ENCODE peak calls at places on chromosomes 7 and 10, in five cellular contexts. X is neuronal stem cell, E is mesenchymal stem cell, V is H9, L is trophoblast cell. R is an unnamed sample.

GRCh38 chr10:6701289-6701688 is 121.2 kb upstream of the PRKCQ start:
- DNase-seq in X (no peak), E (no peak), V (peak), L (no peak), R (no peak)

GRCh38 chr10:82089327-82089726 is 214.3 kb downstream of the NRG3 start:
- DNase-seq in X (peak), E (no peak), V (peak), L (no peak), R (no peak)

GRCh38 chr10:78491812-78492211 is 458.1 kb downstream of the RPS24 start:
- DNase-seq in X (no peak), E (no peak), V (no peak), L (no peak), R (peak)

GRCh38 chr10:6108631-6109443 is 20.0 kb downstream of the RBM17 start:
- DNase-seq in X (no peak), E (peak), V (peak), L (no peak), R (peak)

GRCh38 chr7:64874114-64874513 is 29.0 kb upstream of the ZNF273 start:
- DNase-seq in X (no peak), E (no peak), V (no peak), L (no peak), R (no peak)

GRCh38 chr7:99631311-99632109 is 14.8 kb downstream of the ZSCAN25 start:
- DNase-seq in X (no peak), E (no peak), V (peak), L (peak), R (peak)

GRCh38 chr10:80528185-80528700 is 9.5 kb upstream of the SH2D4B start:
- DNase-seq in X (no peak), E (no peak), V (no peak), L (no peak), R (no peak)

GRCh38 chr7:101537205-101537604 is 91.9 kb downstream of the MYL10 start:
- DNase-seq in X (no peak), E (peak), V (no peak), L (no peak), R (peak)

GRCh38 chr7:18250133-18250532 is 222.5 kb upstream of the PRPS1L1 start:
- DNase-seq in X (no peak), E (no peak), V (no peak), L (no peak), R (no peak)
- H3K14ac ChIP-seq in X (no peak), E (no peak), V (no peak), L (no peak), R (no peak)

DNA sequence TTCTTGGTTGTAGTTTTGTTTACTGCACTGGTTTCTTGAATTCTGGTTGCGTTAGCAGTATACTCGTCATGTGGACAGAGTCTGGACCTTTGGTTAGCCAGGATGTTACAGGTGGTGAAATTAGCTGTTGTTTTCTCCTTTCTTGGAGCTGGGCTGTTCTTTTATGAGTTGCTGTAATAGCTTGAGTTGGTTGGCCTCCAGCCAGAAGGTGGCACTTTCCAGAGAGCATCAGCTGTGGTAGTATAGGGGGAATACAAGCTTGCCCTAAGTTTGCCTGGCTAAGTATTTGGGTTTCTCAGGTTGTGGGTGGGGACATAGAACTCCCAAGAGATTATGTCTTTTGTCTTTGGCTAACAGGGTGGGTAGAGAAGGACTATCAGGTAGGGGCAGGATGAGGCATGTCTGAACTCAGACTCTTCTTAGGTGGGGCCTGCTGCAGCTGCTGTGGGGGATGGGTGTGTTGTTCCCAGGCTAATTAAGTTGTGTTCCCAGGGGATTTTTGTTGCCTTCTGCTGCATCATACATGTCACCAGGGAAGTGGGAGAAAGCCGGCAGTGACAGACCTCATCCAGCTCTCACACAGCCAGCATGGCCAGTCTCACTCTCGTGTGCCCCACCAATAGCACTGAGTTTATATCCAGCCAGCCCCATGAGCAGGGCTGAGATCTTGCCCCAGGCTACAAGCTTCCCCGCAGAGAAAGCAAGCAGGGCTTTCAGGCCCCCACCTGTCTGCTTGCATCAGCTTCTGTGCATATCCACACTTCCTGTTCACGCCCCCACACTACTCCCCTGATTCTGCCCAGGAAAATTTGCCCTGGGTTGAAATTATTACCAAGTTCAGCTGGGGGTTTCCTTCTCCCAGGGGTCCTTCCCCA is 246.8 kb upstream of the TPK1 start:
- DNase-seq in X (no peak), E (no peak), V (peak), L (no peak), R (no peak)
- H3K14ac ChIP-seq in X (no peak), E (no peak), V (peak), L (no peak), R (no peak)

DNA sequence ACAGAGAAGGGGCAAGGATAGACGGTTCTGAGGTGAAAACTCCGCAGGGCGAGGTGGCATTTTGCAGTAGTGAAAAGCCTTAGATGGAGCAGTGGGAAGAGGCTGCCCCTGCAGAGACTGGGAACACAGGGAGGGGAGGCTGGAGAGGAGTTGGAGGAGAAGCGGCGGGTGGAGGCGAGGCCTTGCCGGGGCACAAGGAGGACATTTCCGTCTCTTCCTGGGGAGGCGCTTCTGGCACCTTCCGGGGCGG is 42.6 kb downstream of the LDB3 start:
- DNase-seq in X (no peak), E (no peak), V (no peak), L (no peak), R (no peak)
- H3K14ac ChIP-seq in X (no peak), E (peak), V (no peak), L (peak), R (peak)

DNA sequence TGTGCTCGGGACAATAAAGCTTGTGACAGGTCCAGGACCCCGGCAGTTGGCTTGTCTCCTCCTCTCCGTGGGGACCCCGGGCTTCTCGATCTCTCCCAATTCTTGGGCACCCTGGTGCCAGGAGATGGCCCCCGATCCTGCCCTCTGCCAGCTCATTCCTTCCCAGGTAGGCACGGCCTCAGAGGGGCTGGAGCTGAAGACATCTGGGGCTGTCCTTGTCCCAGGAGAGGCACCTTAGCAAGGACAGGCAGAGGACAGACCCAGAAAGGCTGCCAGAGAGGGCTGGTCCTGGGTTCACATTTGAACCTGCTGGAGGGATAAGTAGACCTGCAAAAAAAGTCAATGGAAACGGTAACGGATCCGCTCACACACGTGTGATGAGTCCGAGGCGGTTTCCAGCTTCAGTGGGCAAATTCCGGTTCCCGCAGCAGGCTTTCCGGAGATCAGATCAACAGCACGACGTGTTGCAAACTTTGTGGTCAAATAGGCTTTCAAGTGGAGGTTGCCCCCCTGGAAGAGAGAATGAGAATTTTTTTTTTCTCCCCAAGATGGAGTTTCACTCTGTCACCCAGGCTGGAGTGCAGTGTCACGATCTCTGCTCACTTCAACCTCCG is 47.7 kb upstream of the GTF2IRD1 start:
- DNase-seq in X (no peak), E (no peak), V (no peak), L (no peak), R (no peak)
- H3K14ac ChIP-seq in X (no peak), E (no peak), V (no peak), L (no peak), R (no peak)

DNA sequence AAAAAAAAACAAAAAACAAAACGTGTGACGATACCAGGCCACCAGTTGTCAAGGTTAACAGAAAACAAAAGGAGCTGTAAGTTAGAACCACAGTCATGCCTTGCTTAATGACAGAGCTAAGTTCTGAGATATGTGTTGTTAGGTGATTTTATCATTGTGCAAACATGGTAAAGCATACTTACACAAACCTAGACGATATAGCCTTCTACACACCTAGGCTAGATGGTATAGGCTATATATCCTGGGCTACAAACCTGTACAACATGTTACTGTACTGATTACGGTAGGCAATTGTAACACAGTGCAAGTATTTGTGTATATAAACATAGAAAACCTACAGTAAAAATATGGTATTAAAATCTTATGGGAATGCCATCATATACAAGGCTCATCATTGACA is 564.2 kb downstream of the HTR7 start:
- DNase-seq in X (no peak), E (no peak), V (no peak), L (no peak), R (no peak)
- H3K14ac ChIP-seq in X (no peak), E (no peak), V (no peak), L (no peak), R (no peak)

DNA sequence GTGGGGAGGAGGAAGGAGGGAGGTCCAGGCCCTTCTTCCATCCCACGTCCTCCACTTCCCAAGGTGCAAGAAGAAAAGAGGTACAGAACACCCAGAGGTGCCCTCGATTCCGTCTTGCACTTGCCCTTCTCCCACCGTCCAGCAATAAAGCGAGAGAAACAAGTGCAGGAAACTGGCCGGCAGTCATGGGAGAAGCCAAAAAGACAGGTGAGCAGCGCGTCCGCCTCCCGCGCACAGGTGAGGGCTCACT is 1.3 kb downstream of the C10orf95 start:
- DNase-seq in X (no peak), E (no peak), V (no peak), L (no peak), R (no peak)
- H3K14ac ChIP-seq in X (peak), E (peak), V (no peak), L (peak), R (peak)

DNA sequence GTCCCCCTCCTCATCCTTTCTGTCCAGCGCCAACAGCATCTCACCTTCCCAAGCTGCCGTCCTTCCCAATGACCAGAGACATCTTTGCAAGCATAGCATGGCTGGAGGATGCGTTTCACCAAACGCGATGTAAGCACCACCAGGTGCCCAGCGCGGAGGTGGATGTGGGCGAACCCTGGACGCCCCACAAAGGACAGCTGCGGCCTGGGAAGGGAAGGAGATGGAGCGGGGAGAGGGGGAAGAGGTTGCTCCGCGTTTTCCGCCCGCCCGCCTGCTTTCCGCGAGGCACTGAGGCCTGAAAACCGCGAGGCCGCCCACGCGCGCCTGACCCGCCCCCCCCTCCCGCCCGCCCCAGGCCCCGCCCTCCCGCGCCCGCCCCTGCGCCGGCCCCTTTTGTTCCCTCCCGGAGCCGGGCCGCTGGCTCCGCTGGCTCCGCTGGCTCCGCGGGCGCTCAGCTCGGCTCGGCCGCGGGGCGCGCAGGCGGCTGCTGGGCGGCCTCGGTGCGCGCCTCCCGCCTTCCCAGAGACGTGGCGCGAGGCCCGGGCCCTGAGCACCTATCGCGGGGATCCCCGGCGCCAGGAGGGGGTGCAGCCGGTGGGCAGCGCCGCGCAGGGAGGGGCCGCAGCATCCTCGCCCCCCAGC is at the start of gene CLIP2:
- DNase-seq in X (peak), E (peak), V (peak), L (peak), R (peak)
- H3K14ac ChIP-seq in X (peak), E (peak), V (no peak), L (peak), R (peak)

R was measured in IMR-90.